ENCODE peak calls at places on chromosomes 6 and 20, in seven cellular contexts. F is neuronal stem cell, C is MM.1S, M is fibroblast of lung, K is IMR-90, D is mesendoderm, H is HCT116. W is an unnamed sample.

GRCh38 chr20:50625986-50626677 is 65.2 kb downstream of the RIPOR3 start:
- DNase-seq in F (no peak), K (peak), C (no peak), H (peak), M (peak), D (peak), W (peak)

GRCh38 chr20:37852666-37853065 is 50.3 kb upstream of the VSTM2L start:
- DNase-seq in D (no peak), M (no peak), H (no peak), K (peak), F (no peak), C (no peak), W (no peak)

GRCh38 chr6:33672808-33673207 is 38.7 kb downstream of the UQCC2 start:
- DNase-seq in H (no peak), F (no peak), C (no peak), K (peak), D (peak), M (peak), W (peak)

GRCh38 chr20:64153410-64153809 is 10.8 kb upstream of the MYT1 start:
- DNase-seq in F (no peak), M (no peak), H (no peak), K (no peak), C (no peak), D (no peak), W (no peak)

GRCh38 chr20:32382102-32382950 is 24.2 kb downstream of the ASXL1 start:
- DNase-seq in H (no peak), D (no peak), M (no peak), F (no peak), C (no peak), K (no peak), W (no peak)

GRCh38 chr20:34791289-34792020 is 34.0 kb downstream of the NCOA6 start:
- DNase-seq in K (peak), F (no peak), D (no peak), C (no peak), H (no peak), M (peak), W (no peak)

GRCh38 chr6:15658345-15658744 is 4.5 kb downstream of the DTNBP1 start:
- DNase-seq in M (no peak), F (no peak), D (no peak), H (no peak), C (peak), K (no peak), W (no peak)

GRCh38 chr6:79158856-79159516 is 75.5 kb downstream of the HMGN3 start:
- DNase-seq in K (no peak), H (no peak), C (no peak), D (peak), M (peak), F (no peak), W (no peak)

GRCh38 chr20:46787986-46788762 is 78.7 kb downstream of the SLC2A10 start:
- DNase-seq in M (no peak), K (no peak), D (no peak), C (no peak), H (no peak), F (no peak), W (no peak)

GRCh38 chr6:27888576-27888975 is 23.6 kb downstream of the OR2B2 start:
- DNase-seq in F (no peak), C (no peak), H (no peak), K (no peak), M (no peak), D (peak), W (peak)

GRCh38 chr6:52426667-52427066 is 6.5 kb downstream of the EFHC1 start:
- DNase-seq in D (no peak), H (no peak), K (peak), C (no peak), M (peak), F (no peak), W (no peak)

GRCh38 chr20:32416206-32416605 is 58.1 kb downstream of the ASXL1 start:
- DNase-seq in K (no peak), F (no peak), H (no peak), C (no peak), M (no peak), D (no peak), W (no peak)

GRCh38 chr6:80742481-80742880 is 636.0 kb downstream of the BCKDHB start:
- DNase-seq in K (peak), D (peak), C (peak), M (peak), H (peak), F (no peak), W (no peak)

GRCh38 chr6:37048851-37049734 is 43.6 kb downstream of the FGD2 start:
- DNase-seq in C (peak), H (no peak), D (no peak), F (no peak), M (peak), K (peak), W (no peak)

GRCh38 chr6:142011156-142011555 is 121.6 kb upstream of the GJE1 start:
- DNase-seq in H (no peak), M (peak), D (no peak), K (peak), C (no peak), F (no peak), W (no peak)

GRCh38 chr6:31401403-31401802 is 2.0 kb upstream of the MICA start:
- DNase-seq in K (peak), H (peak), M (peak), F (no peak), D (peak), C (no peak), W (no peak)

GRCh38 chr6:119110601-119111548 is 32.4 kb upstream of the FAM184A start:
- DNase-seq in K (peak), F (peak), D (peak), H (peak), M (peak), C (peak), W (peak)

GRCh38 chr6:17907467-17908229 is 79.8 kb downstream of the KIF13A start:
- DNase-seq in M (peak), D (peak), F (no peak), C (no peak), H (peak), K (peak), W (no peak)

GRCh38 chr6:27505209-27506027 is 32.5 kb upstream of the ZNF184 start:
- DNase-seq in H (peak), K (peak), C (peak), M (peak), D (peak), F (peak), W (peak)

GRCh38 chr6:73073238-73073637 is 152.1 kb downstream of the KHDC1L start:
- DNase-seq in M (no peak), D (peak), F (no peak), K (no peak), C (no peak), H (no peak), W (no peak)

GRCh38 chr6:38773338-38773737 is 58.2 kb downstream of the DNAH8 start:
- DNase-seq in K (no peak), F (no peak), M (no peak), C (peak), H (peak), D (peak), W (peak)

GRCh38 chr6:169168706-169169105 is 84.9 kb downstream of the THBS2 start:
- DNase-seq in F (no peak), C (no peak), H (no peak), K (no peak), M (no peak), D (no peak), W (no peak)

GRCh38 chr6:70375166-70375565 is 38.1 kb upstream of the FAM135A start:
- DNase-seq in D (no peak), C (no peak), F (no peak), M (peak), H (no peak), K (peak), W (no peak)

GRCh38 chr20:10063482-10063881 is 28.7 kb downstream of the ANKEF1 start:
- DNase-seq in K (no peak), C (no peak), F (no peak), H (no peak), M (no peak), D (no peak), W (no peak)

GRCh38 chr6:84623956-84624680 is 140.3 kb downstream of the TBX18 start:
- DNase-seq in K (peak), D (peak), H (no peak), F (no peak), C (no peak), M (peak), W (no peak)

GRCh38 chr20:51523276-51524013 is 19.1 kb downstream of the NFATC2 start:
- DNase-seq in D (no peak), F (no peak), K (no peak), M (no peak), C (no peak), H (no peak), W (no peak)

GRCh38 chr6:47252636-47253035 is 57.1 kb downstream of the TNFRSF21 start:
- DNase-seq in H (no peak), M (no peak), C (no peak), D (no peak), K (no peak), F (no peak), W (no peak)

GRCh38 chr6:47248446-47248845 is 61.3 kb downstream of the TNFRSF21 start:
- DNase-seq in M (no peak), C (no peak), D (no peak), K (no peak), H (no peak), F (no peak), W (no peak)

GRCh38 chr6:47253136-47253535 is 56.6 kb downstream of the TNFRSF21 start:
- DNase-seq in H (no peak), M (no peak), D (no peak), C (no peak), K (no peak), F (no peak), W (no peak)

GRCh38 chr6:47251396-47251795 is 58.3 kb downstream of the TNFRSF21 start:
- DNase-seq in C (no peak), F (no peak), H (no peak), K (no peak), D (no peak), M (no peak), W (no peak)

DNA sequence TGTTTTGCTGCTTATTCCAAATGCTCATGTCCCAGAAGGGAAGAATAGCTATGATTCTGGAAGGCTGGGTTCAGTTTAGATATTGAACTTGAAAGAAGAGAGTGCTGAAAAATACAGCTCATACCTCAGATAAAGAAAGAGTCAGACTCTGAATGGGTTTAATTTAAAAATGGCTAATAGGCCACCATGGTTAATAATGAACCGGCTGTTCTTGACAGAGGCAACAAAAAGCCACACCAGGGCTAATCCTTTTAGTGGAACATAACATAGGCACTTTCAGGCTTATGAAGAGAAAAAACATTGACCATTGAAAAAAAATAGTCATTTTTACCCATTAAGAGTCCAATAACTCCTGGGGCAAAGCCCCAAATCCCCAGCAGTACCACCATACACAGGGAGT is 59.4 kb downstream of the TNFRSF21 start:
- DNase-seq in F (no peak), K (no peak), M (no peak), D (no peak), H (no peak), C (no peak), W (no peak)
- H3K9ac ChIP-seq in F (no peak), K (no peak), M (no peak), D (no peak), H (no peak), C (no peak), W (no peak)

GRCh38 chr20:57390604-57391438 is at the start of gene RBM38:
- DNase-seq in H (peak), D (peak), M (peak), K (peak), F (peak), C (peak), W (peak)

GRCh38 chr20:57392130-57392445 is 892 bp downstream of the RBM38 start:
- DNase-seq in D (no peak), K (no peak), H (no peak), M (no peak), F (no peak), C (no peak), W (no peak)

GRCh38 chr20:57392512-57393271 is 1.5 kb downstream of the RBM38 start:
- DNase-seq in M (no peak), F (no peak), D (no peak), K (no peak), C (peak), H (no peak), W (no peak)

GRCh38 chr20:57389695-57390603 is 1.2 kb upstream of the RBM38 start:
- DNase-seq in F (peak), H (no peak), K (no peak), D (peak), C (no peak), M (no peak), W (peak)

GRCh38 chr20:57391439-57392129 is 388 bp downstream of the RBM38 start:
- DNase-seq in C (peak), K (no peak), D (no peak), F (no peak), H (no peak), M (peak), W (no peak)
- H3K9ac ChIP-seq in C (peak), K (peak), D (peak), F (peak), H (peak), M (peak), W (peak)

DNA sequence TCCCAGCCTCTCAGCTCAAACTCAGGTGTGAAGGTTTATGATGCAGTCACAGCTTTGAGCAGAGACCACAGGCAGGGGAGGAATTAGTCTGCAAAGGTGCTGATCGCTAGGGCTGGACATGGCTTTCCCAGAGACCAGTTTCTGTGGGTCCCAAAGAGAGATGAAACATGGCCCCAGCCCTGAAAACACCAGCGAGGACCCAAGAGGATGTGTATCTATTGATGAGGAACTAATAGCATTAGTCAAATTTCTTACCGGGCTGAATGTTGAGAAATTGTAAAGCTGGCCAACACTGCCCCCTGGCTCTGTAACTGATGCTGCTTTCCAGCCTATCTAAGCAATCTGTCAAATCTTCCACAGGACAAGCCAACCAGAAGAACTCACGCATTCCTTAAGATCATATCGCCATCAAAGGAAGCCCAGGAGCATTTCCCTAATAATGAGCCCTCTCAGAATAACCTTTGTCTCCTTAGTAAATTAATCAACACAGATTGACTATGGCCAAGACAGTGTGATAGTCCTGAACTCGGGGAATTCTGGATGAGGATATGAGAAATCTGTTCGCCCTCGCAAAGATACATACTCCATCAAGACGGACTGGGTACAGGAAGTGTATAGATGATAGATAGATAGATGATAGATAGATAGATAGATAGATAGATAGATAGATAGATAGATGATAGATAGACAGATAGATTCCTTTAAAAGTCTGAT is 7.8 kb upstream of the ACSS1 start:
- DNase-seq in F (peak), H (peak), D (peak), M (peak), C (peak), K (peak), W (peak)
- H3K9ac ChIP-seq in F (no peak), H (no peak), D (no peak), M (no peak), C (no peak), K (no peak), W (no peak)

GRCh38 chr6:50846109-50846859 is 27.6 kb downstream of the TFAP2B start:
- DNase-seq in D (peak), F (no peak), K (no peak), M (no peak), H (no peak), C (no peak), W (peak)

GRCh38 chr6:50842446-50842845 is 23.8 kb downstream of the TFAP2B start:
- DNase-seq in C (no peak), D (peak), K (no peak), M (no peak), F (no peak), H (no peak), W (peak)

GRCh38 chr6:50842861-50843384 is 24.3 kb downstream of the TFAP2B start:
- DNase-seq in M (no peak), C (no peak), D (no peak), F (no peak), H (no peak), K (no peak), W (peak)

GRCh38 chr6:50845499-50846108 is 26.9 kb downstream of the TFAP2B start:
- DNase-seq in K (no peak), F (no peak), H (no peak), D (peak), M (no peak), C (no peak), W (peak)

DNA sequence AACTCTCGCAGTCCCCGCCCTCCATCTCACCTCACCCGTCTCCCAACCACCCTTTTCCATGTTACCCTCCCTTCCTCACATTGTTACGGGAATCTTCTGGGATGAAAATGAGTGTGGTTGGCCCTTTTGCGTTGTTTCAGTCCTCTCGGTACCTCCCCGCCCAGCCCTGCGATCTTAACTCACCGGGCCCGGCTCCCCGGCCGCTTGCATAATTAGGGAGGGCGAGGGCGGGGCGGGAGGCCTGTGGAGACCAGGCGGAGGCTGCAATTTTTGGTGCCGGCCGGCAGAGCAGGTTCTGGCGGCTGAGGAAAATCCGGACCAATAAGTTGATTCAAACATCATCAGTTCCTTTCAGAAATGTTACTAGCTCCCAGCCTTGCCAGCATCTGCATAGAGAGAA is 25.2 kb downstream of the TFAP2B start:
- DNase-seq in H (no peak), K (no peak), D (peak), M (no peak), F (no peak), C (peak), W (peak)
- H3K9ac ChIP-seq in H (no peak), K (no peak), D (no peak), M (no peak), F (no peak), C (no peak), W (no peak)

DNA sequence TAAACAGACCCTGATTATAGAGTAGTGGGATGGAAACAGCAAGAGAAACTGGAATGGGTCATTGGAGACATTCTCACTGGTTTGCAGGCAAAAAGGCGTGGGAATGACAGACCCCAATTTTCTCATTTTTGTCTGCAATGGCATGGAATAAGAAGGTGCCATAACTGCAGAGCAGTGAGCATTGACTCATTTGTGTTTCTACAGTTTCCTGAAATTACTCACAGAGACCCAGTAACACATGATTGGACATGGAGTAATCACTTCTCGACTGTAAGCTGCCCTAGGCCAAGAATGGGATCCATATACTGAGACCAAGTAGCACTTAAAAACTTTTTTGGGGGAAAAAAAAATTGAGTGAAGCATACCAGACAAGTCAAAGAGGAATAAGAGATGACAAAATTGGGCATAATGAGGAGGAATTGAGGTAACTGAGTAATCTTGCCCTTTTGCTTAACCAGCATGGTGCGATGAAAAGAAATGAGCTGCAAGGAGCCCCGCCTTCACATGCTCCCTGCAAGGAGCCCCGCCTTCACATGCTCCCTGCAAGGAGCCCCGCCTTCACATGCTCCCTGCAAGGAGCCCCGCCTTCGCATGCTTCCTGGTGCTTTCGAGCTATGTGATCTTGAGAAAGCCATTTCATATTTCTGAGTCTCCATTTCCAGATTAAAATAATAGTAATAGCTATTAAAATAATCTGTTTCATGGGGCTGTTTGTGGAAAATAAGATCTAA is 44.2 kb downstream of the NHSL1 start:
- DNase-seq in D (no peak), K (no peak), C (no peak), H (peak), F (no peak), M (peak), W (no peak)
- H3K9ac ChIP-seq in D (no peak), K (no peak), C (no peak), H (peak), F (no peak), M (no peak), W (no peak)

W was measured in endodermal cell.